ENCODE peak calls at places on chromosomes 5 and 9, in eight cellular contexts. One of them, this sample, is unnamed.

GRCh38 chr5:6188344-6188743 is 190.0 kb downstream of the MED10 start:
- DNase-seq in transverse colon: no peak
- DNase-seq in anterior cingulate cortex: no peak
- DNase-seq in stimulated activated naive B cell treated with anti-CD40 and anti-IgM and Interleukin-4, amounts not matched to agents 10 μg/mL and 1 μg/mL and 100 μg/mL, for 72 hours: peak
- DNase-seq in tibial artery: no peak
- DNase-seq in activated CD8-positive, alpha-beta T cell treated with anti-CD3 and anti-CD28 coated beads for 36 hours: no peak
- DNase-seq in activated CD4-positive, alpha-beta T cell treated with anti-CD3 and anti-CD28 coated beads, Interleukin-2, amount 50 U/mL, for 48 hours: no peak
- DNase-seq in neuronal stem cell: no peak
- DNase-seq in this sample: no peak

GRCh38 chr5:17882760-17883488 is 248.7 kb downstream of the TAF11L14 start:
- DNase-seq in activated CD8-positive, alpha-beta T cell treated with anti-CD3 and anti-CD28 coated beads for 36 hours: no peak
- DNase-seq in stimulated activated naive B cell treated with anti-CD40 and anti-IgM and Interleukin-4, amounts not matched to agents 10 μg/mL and 1 μg/mL and 100 μg/mL, for 72 hours: no peak
- DNase-seq in neuronal stem cell: no peak
- DNase-seq in tibial artery: no peak
- DNase-seq in transverse colon: no peak
- DNase-seq in anterior cingulate cortex: no peak
- DNase-seq in activated CD4-positive, alpha-beta T cell treated with anti-CD3 and anti-CD28 coated beads, Interleukin-2, amount 50 U/mL, for 48 hours: no peak
- DNase-seq in this sample: no peak

GRCh38 chr5:15704397-15704947 is 204.5 kb downstream of the FBXL7 start:
- DNase-seq in stimulated activated naive B cell treated with anti-CD40 and anti-IgM and Interleukin-4, amounts not matched to agents 10 μg/mL and 1 μg/mL and 100 μg/mL, for 72 hours: no peak
- DNase-seq in anterior cingulate cortex: no peak
- DNase-seq in transverse colon: no peak
- DNase-seq in neuronal stem cell: no peak
- DNase-seq in tibial artery: no peak
- DNase-seq in activated CD8-positive, alpha-beta T cell treated with anti-CD3 and anti-CD28 coated beads for 36 hours: no peak
- DNase-seq in activated CD4-positive, alpha-beta T cell treated with anti-CD3 and anti-CD28 coated beads, Interleukin-2, amount 50 U/mL, for 48 hours: no peak
- DNase-seq in this sample: no peak

GRCh38 chr9:137070906-137071275 is 534 bp upstream of the SAPCD2 start:
- DNase-seq in transverse colon: no peak
- DNase-seq in stimulated activated naive B cell treated with anti-CD40 and anti-IgM and Interleukin-4, amounts not matched to agents 10 μg/mL and 1 μg/mL and 100 μg/mL, for 72 hours: no peak
- DNase-seq in activated CD4-positive, alpha-beta T cell treated with anti-CD3 and anti-CD28 coated beads, Interleukin-2, amount 50 U/mL, for 48 hours: no peak
- DNase-seq in tibial artery: peak
- DNase-seq in anterior cingulate cortex: peak
- DNase-seq in neuronal stem cell: no peak
- DNase-seq in activated CD8-positive, alpha-beta T cell treated with anti-CD3 and anti-CD28 coated beads for 36 hours: no peak
- DNase-seq in this sample: peak

GRCh38 chr9:124595743-124596142 is 88.5 kb upstream of the NR5A1 start:
- DNase-seq in anterior cingulate cortex: no peak
- DNase-seq in tibial artery: no peak
- DNase-seq in stimulated activated naive B cell treated with anti-CD40 and anti-IgM and Interleukin-4, amounts not matched to agents 10 μg/mL and 1 μg/mL and 100 μg/mL, for 72 hours: no peak
- DNase-seq in neuronal stem cell: no peak
- DNase-seq in activated CD4-positive, alpha-beta T cell treated with anti-CD3 and anti-CD28 coated beads, Interleukin-2, amount 50 U/mL, for 48 hours: no peak
- DNase-seq in transverse colon: peak
- DNase-seq in activated CD8-positive, alpha-beta T cell treated with anti-CD3 and anti-CD28 coated beads for 36 hours: no peak
- DNase-seq in this sample: no peak

GRCh38 chr9:111966324-111966723 is 69.7 kb downstream of the UGCG start:
- DNase-seq in activated CD8-positive, alpha-beta T cell treated with anti-CD3 and anti-CD28 coated beads for 36 hours: no peak
- DNase-seq in anterior cingulate cortex: no peak
- DNase-seq in transverse colon: no peak
- DNase-seq in neuronal stem cell: no peak
- DNase-seq in tibial artery: no peak
- DNase-seq in stimulated activated naive B cell treated with anti-CD40 and anti-IgM and Interleukin-4, amounts not matched to agents 10 μg/mL and 1 μg/mL and 100 μg/mL, for 72 hours: no peak
- DNase-seq in activated CD4-positive, alpha-beta T cell treated with anti-CD3 and anti-CD28 coated beads, Interleukin-2, amount 50 U/mL, for 48 hours: no peak
- DNase-seq in this sample: no peak

GRCh38 chr9:92607773-92608172 is 62.2 kb downstream of the IPPK start:
- DNase-seq in neuronal stem cell: no peak
- DNase-seq in tibial artery: no peak
- DNase-seq in activated CD4-positive, alpha-beta T cell treated with anti-CD3 and anti-CD28 coated beads, Interleukin-2, amount 50 U/mL, for 48 hours: no peak
- DNase-seq in transverse colon: no peak
- DNase-seq in anterior cingulate cortex: no peak
- DNase-seq in stimulated activated naive B cell treated with anti-CD40 and anti-IgM and Interleukin-4, amounts not matched to agents 10 μg/mL and 1 μg/mL and 100 μg/mL, for 72 hours: no peak
- DNase-seq in activated CD8-positive, alpha-beta T cell treated with anti-CD3 and anti-CD28 coated beads for 36 hours: no peak
- DNase-seq in this sample: no peak

GRCh38 chr9:89815061-89815902 is 210.5 kb downstream of the GADD45G start:
- DNase-seq in anterior cingulate cortex: no peak
- DNase-seq in tibial artery: no peak
- DNase-seq in activated CD8-positive, alpha-beta T cell treated with anti-CD3 and anti-CD28 coated beads for 36 hours: no peak
- DNase-seq in stimulated activated naive B cell treated with anti-CD40 and anti-IgM and Interleukin-4, amounts not matched to agents 10 μg/mL and 1 μg/mL and 100 μg/mL, for 72 hours: no peak
- DNase-seq in transverse colon: no peak
- DNase-seq in activated CD4-positive, alpha-beta T cell treated with anti-CD3 and anti-CD28 coated beads, Interleukin-2, amount 50 U/mL, for 48 hours: no peak
- DNase-seq in neuronal stem cell: no peak
- DNase-seq in this sample: no peak

GRCh38 chr5:61167382-61167781 is 5.1 kb upstream of the SMIM15 start:
- DNase-seq in activated CD8-positive, alpha-beta T cell treated with anti-CD3 and anti-CD28 coated beads for 36 hours: peak
- DNase-seq in neuronal stem cell: no peak
- DNase-seq in activated CD4-positive, alpha-beta T cell treated with anti-CD3 and anti-CD28 coated beads, Interleukin-2, amount 50 U/mL, for 48 hours: no peak
- DNase-seq in tibial artery: no peak
- DNase-seq in anterior cingulate cortex: peak
- DNase-seq in stimulated activated naive B cell treated with anti-CD40 and anti-IgM and Interleukin-4, amounts not matched to agents 10 μg/mL and 1 μg/mL and 100 μg/mL, for 72 hours: no peak
- DNase-seq in transverse colon: peak
- DNase-seq in this sample: peak

GRCh38 chr5:149730620-149731331 is 666 bp downstream of the PPARGC1B start:
- DNase-seq in activated CD4-positive, alpha-beta T cell treated with anti-CD3 and anti-CD28 coated beads, Interleukin-2, amount 50 U/mL, for 48 hours: peak
- DNase-seq in activated CD8-positive, alpha-beta T cell treated with anti-CD3 and anti-CD28 coated beads for 36 hours: peak
- DNase-seq in stimulated activated naive B cell treated with anti-CD40 and anti-IgM and Interleukin-4, amounts not matched to agents 10 μg/mL and 1 μg/mL and 100 μg/mL, for 72 hours: peak
- DNase-seq in tibial artery: peak
- DNase-seq in anterior cingulate cortex: peak
- DNase-seq in neuronal stem cell: peak
- DNase-seq in transverse colon: peak
- DNase-seq in this sample: no peak

GRCh38 chr9:136806631-136807201 is 1.0 kb upstream of the RABL6 start:
- DNase-seq in activated CD4-positive, alpha-beta T cell treated with anti-CD3 and anti-CD28 coated beads, Interleukin-2, amount 50 U/mL, for 48 hours: no peak
- DNase-seq in activated CD8-positive, alpha-beta T cell treated with anti-CD3 and anti-CD28 coated beads for 36 hours: no peak
- DNase-seq in tibial artery: no peak
- DNase-seq in transverse colon: peak
- DNase-seq in stimulated activated naive B cell treated with anti-CD40 and anti-IgM and Interleukin-4, amounts not matched to agents 10 μg/mL and 1 μg/mL and 100 μg/mL, for 72 hours: no peak
- DNase-seq in neuronal stem cell: no peak
- DNase-seq in anterior cingulate cortex: no peak
- DNase-seq in this sample: no peak

GRCh38 chr5:55557123-55557522 is 22.4 kb upstream of the PLPP1 start:
- DNase-seq in tibial artery: no peak
- DNase-seq in activated CD8-positive, alpha-beta T cell treated with anti-CD3 and anti-CD28 coated beads for 36 hours: no peak
- DNase-seq in anterior cingulate cortex: no peak
- DNase-seq in activated CD4-positive, alpha-beta T cell treated with anti-CD3 and anti-CD28 coated beads, Interleukin-2, amount 50 U/mL, for 48 hours: no peak
- DNase-seq in neuronal stem cell: no peak
- DNase-seq in transverse colon: peak
- DNase-seq in stimulated activated naive B cell treated with anti-CD40 and anti-IgM and Interleukin-4, amounts not matched to agents 10 μg/mL and 1 μg/mL and 100 μg/mL, for 72 hours: no peak
- DNase-seq in this sample: no peak

GRCh38 chr9:37745970-37746369 is 7.6 kb upstream of the TRMT10B start:
- DNase-seq in tibial artery: no peak
- DNase-seq in transverse colon: no peak
- DNase-seq in stimulated activated naive B cell treated with anti-CD40 and anti-IgM and Interleukin-4, amounts not matched to agents 10 μg/mL and 1 μg/mL and 100 μg/mL, for 72 hours: no peak
- DNase-seq in activated CD4-positive, alpha-beta T cell treated with anti-CD3 and anti-CD28 coated beads, Interleukin-2, amount 50 U/mL, for 48 hours: no peak
- DNase-seq in anterior cingulate cortex: no peak
- DNase-seq in activated CD8-positive, alpha-beta T cell treated with anti-CD3 and anti-CD28 coated beads for 36 hours: no peak
- DNase-seq in neuronal stem cell: no peak
- DNase-seq in this sample: no peak

GRCh38 chr5:180830253-180831138 is 27.9 kb upstream of the MGAT1 start:
- DNase-seq in activated CD8-positive, alpha-beta T cell treated with anti-CD3 and anti-CD28 coated beads for 36 hours: peak
- DNase-seq in anterior cingulate cortex: peak
- DNase-seq in neuronal stem cell: no peak
- DNase-seq in activated CD4-positive, alpha-beta T cell treated with anti-CD3 and anti-CD28 coated beads, Interleukin-2, amount 50 U/mL, for 48 hours: peak
- DNase-seq in tibial artery: peak
- DNase-seq in transverse colon: peak
- DNase-seq in stimulated activated naive B cell treated with anti-CD40 and anti-IgM and Interleukin-4, amounts not matched to agents 10 μg/mL and 1 μg/mL and 100 μg/mL, for 72 hours: peak
- DNase-seq in this sample: peak

GRCh38 chr9:4084440-4084818 is 215.4 kb downstream of the GLIS3 start:
- DNase-seq in stimulated activated naive B cell treated with anti-CD40 and anti-IgM and Interleukin-4, amounts not matched to agents 10 μg/mL and 1 μg/mL and 100 μg/mL, for 72 hours: no peak
- DNase-seq in anterior cingulate cortex: peak
- DNase-seq in neuronal stem cell: no peak
- DNase-seq in activated CD4-positive, alpha-beta T cell treated with anti-CD3 and anti-CD28 coated beads, Interleukin-2, amount 50 U/mL, for 48 hours: no peak
- DNase-seq in activated CD8-positive, alpha-beta T cell treated with anti-CD3 and anti-CD28 coated beads for 36 hours: no peak
- DNase-seq in transverse colon: peak
- DNase-seq in tibial artery: no peak
- DNase-seq in this sample: peak

GRCh38 chr5:13378073-13378472 is 566.4 kb downstream of the DNAH5 start:
- DNase-seq in anterior cingulate cortex: no peak
- DNase-seq in activated CD8-positive, alpha-beta T cell treated with anti-CD3 and anti-CD28 coated beads for 36 hours: no peak
- DNase-seq in activated CD4-positive, alpha-beta T cell treated with anti-CD3 and anti-CD28 coated beads, Interleukin-2, amount 50 U/mL, for 48 hours: no peak
- DNase-seq in stimulated activated naive B cell treated with anti-CD40 and anti-IgM and Interleukin-4, amounts not matched to agents 10 μg/mL and 1 μg/mL and 100 μg/mL, for 72 hours: no peak
- DNase-seq in neuronal stem cell: no peak
- DNase-seq in transverse colon: no peak
- DNase-seq in tibial artery: no peak
- DNase-seq in this sample: no peak

GRCh38 chr5:93585054-93585751 is 2.2 kb downstream of the NR2F1 start:
- DNase-seq in transverse colon: no peak
- DNase-seq in neuronal stem cell: peak
- DNase-seq in activated CD8-positive, alpha-beta T cell treated with anti-CD3 and anti-CD28 coated beads for 36 hours: no peak
- DNase-seq in activated CD4-positive, alpha-beta T cell treated with anti-CD3 and anti-CD28 coated beads, Interleukin-2, amount 50 U/mL, for 48 hours: no peak
- DNase-seq in anterior cingulate cortex: no peak
- DNase-seq in tibial artery: no peak
- DNase-seq in stimulated activated naive B cell treated with anti-CD40 and anti-IgM and Interleukin-4, amounts not matched to agents 10 μg/mL and 1 μg/mL and 100 μg/mL, for 72 hours: no peak
- DNase-seq in this sample: no peak

GRCh38 chr5:93789173-93790070 is 48.0 kb upstream of the POU5F2 start:
- DNase-seq in activated CD8-positive, alpha-beta T cell treated with anti-CD3 and anti-CD28 coated beads for 36 hours: no peak
- DNase-seq in neuronal stem cell: no peak
- DNase-seq in activated CD4-positive, alpha-beta T cell treated with anti-CD3 and anti-CD28 coated beads, Interleukin-2, amount 50 U/mL, for 48 hours: no peak
- DNase-seq in tibial artery: no peak
- DNase-seq in stimulated activated naive B cell treated with anti-CD40 and anti-IgM and Interleukin-4, amounts not matched to agents 10 μg/mL and 1 μg/mL and 100 μg/mL, for 72 hours: no peak
- DNase-seq in anterior cingulate cortex: no peak
- DNase-seq in transverse colon: no peak
- DNase-seq in this sample: no peak

GRCh38 chr5:14213813-14214585 is 70.9 kb downstream of the TRIO start:
- DNase-seq in anterior cingulate cortex: no peak
- DNase-seq in transverse colon: no peak
- DNase-seq in neuronal stem cell: no peak
- DNase-seq in activated CD4-positive, alpha-beta T cell treated with anti-CD3 and anti-CD28 coated beads, Interleukin-2, amount 50 U/mL, for 48 hours: no peak
- DNase-seq in stimulated activated naive B cell treated with anti-CD40 and anti-IgM and Interleukin-4, amounts not matched to agents 10 μg/mL and 1 μg/mL and 100 μg/mL, for 72 hours: no peak
- DNase-seq in tibial artery: no peak
- DNase-seq in activated CD8-positive, alpha-beta T cell treated with anti-CD3 and anti-CD28 coated beads for 36 hours: no peak
- DNase-seq in this sample: no peak

GRCh38 chr5:128826290-128826689 is 139.0 kb upstream of the SLC27A6 start:
- DNase-seq in stimulated activated naive B cell treated with anti-CD40 and anti-IgM and Interleukin-4, amounts not matched to agents 10 μg/mL and 1 μg/mL and 100 μg/mL, for 72 hours: no peak
- DNase-seq in anterior cingulate cortex: no peak
- DNase-seq in transverse colon: no peak
- DNase-seq in tibial artery: no peak
- DNase-seq in activated CD4-positive, alpha-beta T cell treated with anti-CD3 and anti-CD28 coated beads, Interleukin-2, amount 50 U/mL, for 48 hours: no peak
- DNase-seq in neuronal stem cell: no peak
- DNase-seq in activated CD8-positive, alpha-beta T cell treated with anti-CD3 and anti-CD28 coated beads for 36 hours: no peak
- DNase-seq in this sample: no peak

GRCh38 chr5:14201325-14202061 is 58.4 kb downstream of the TRIO start:
- DNase-seq in activated CD4-positive, alpha-beta T cell treated with anti-CD3 and anti-CD28 coated beads, Interleukin-2, amount 50 U/mL, for 48 hours: no peak
- DNase-seq in transverse colon: no peak
- DNase-seq in stimulated activated naive B cell treated with anti-CD40 and anti-IgM and Interleukin-4, amounts not matched to agents 10 μg/mL and 1 μg/mL and 100 μg/mL, for 72 hours: no peak
- DNase-seq in anterior cingulate cortex: no peak
- DNase-seq in activated CD8-positive, alpha-beta T cell treated with anti-CD3 and anti-CD28 coated beads for 36 hours: no peak
- DNase-seq in neuronal stem cell: no peak
- DNase-seq in tibial artery: no peak
- DNase-seq in this sample: no peak

GRCh38 chr5:179953934-179954833 is 46.5 kb upstream of the TBC1D9B start:
- DNase-seq in anterior cingulate cortex: no peak
- DNase-seq in tibial artery: no peak
- DNase-seq in activated CD4-positive, alpha-beta T cell treated with anti-CD3 and anti-CD28 coated beads, Interleukin-2, amount 50 U/mL, for 48 hours: no peak
- DNase-seq in stimulated activated naive B cell treated with anti-CD40 and anti-IgM and Interleukin-4, amounts not matched to agents 10 μg/mL and 1 μg/mL and 100 μg/mL, for 72 hours: no peak
- DNase-seq in neuronal stem cell: no peak
- DNase-seq in activated CD8-positive, alpha-beta T cell treated with anti-CD3 and anti-CD28 coated beads for 36 hours: no peak
- DNase-seq in transverse colon: no peak
- DNase-seq in this sample: no peak

GRCh38 chr5:149632311-149633251 is 51.3 kb downstream of the ARHGEF37 start:
- DNase-seq in activated CD8-positive, alpha-beta T cell treated with anti-CD3 and anti-CD28 coated beads for 36 hours: peak
- DNase-seq in neuronal stem cell: no peak
- DNase-seq in anterior cingulate cortex: no peak
- DNase-seq in stimulated activated naive B cell treated with anti-CD40 and anti-IgM and Interleukin-4, amounts not matched to agents 10 μg/mL and 1 μg/mL and 100 μg/mL, for 72 hours: no peak
- DNase-seq in transverse colon: peak
- DNase-seq in activated CD4-positive, alpha-beta T cell treated with anti-CD3 and anti-CD28 coated beads, Interleukin-2, amount 50 U/mL, for 48 hours: no peak
- DNase-seq in tibial artery: peak
- DNase-seq in this sample: no peak

GRCh38 chr9:111195779-111196178 is 134.2 kb downstream of the OR2K2 start:
- DNase-seq in transverse colon: no peak
- DNase-seq in activated CD8-positive, alpha-beta T cell treated with anti-CD3 and anti-CD28 coated beads for 36 hours: no peak
- DNase-seq in activated CD4-positive, alpha-beta T cell treated with anti-CD3 and anti-CD28 coated beads, Interleukin-2, amount 50 U/mL, for 48 hours: no peak
- DNase-seq in neuronal stem cell: no peak
- DNase-seq in stimulated activated naive B cell treated with anti-CD40 and anti-IgM and Interleukin-4, amounts not matched to agents 10 μg/mL and 1 μg/mL and 100 μg/mL, for 72 hours: no peak
- DNase-seq in tibial artery: no peak
- DNase-seq in anterior cingulate cortex: no peak
- DNase-seq in this sample: no peak

GRCh38 chr5:175056831-175057230 is 332.4 kb downstream of the MSX2 start:
- DNase-seq in stimulated activated naive B cell treated with anti-CD40 and anti-IgM and Interleukin-4, amounts not matched to agents 10 μg/mL and 1 μg/mL and 100 μg/mL, for 72 hours: no peak
- DNase-seq in transverse colon: no peak
- DNase-seq in neuronal stem cell: no peak
- DNase-seq in anterior cingulate cortex: no peak
- DNase-seq in activated CD4-positive, alpha-beta T cell treated with anti-CD3 and anti-CD28 coated beads, Interleukin-2, amount 50 U/mL, for 48 hours: no peak
- DNase-seq in tibial artery: no peak
- DNase-seq in activated CD8-positive, alpha-beta T cell treated with anti-CD3 and anti-CD28 coated beads for 36 hours: no peak
- DNase-seq in this sample: no peak

GRCh38 chr5:75656311-75657003 is 45.2 kb downstream of the ANKDD1B start:
- DNase-seq in anterior cingulate cortex: peak
- DNase-seq in activated CD4-positive, alpha-beta T cell treated with anti-CD3 and anti-CD28 coated beads, Interleukin-2, amount 50 U/mL, for 48 hours: no peak
- DNase-seq in activated CD8-positive, alpha-beta T cell treated with anti-CD3 and anti-CD28 coated beads for 36 hours: no peak
- DNase-seq in tibial artery: no peak
- DNase-seq in stimulated activated naive B cell treated with anti-CD40 and anti-IgM and Interleukin-4, amounts not matched to agents 10 μg/mL and 1 μg/mL and 100 μg/mL, for 72 hours: no peak
- DNase-seq in transverse colon: no peak
- DNase-seq in neuronal stem cell: no peak
- DNase-seq in this sample: peak

GRCh38 chr9:87580941-87581438 is 83.3 kb downstream of the DAPK1 start:
- DNase-seq in anterior cingulate cortex: no peak
- DNase-seq in activated CD8-positive, alpha-beta T cell treated with anti-CD3 and anti-CD28 coated beads for 36 hours: no peak
- DNase-seq in stimulated activated naive B cell treated with anti-CD40 and anti-IgM and Interleukin-4, amounts not matched to agents 10 μg/mL and 1 μg/mL and 100 μg/mL, for 72 hours: no peak
- DNase-seq in neuronal stem cell: no peak
- DNase-seq in tibial artery: no peak
- DNase-seq in transverse colon: no peak
- DNase-seq in activated CD4-positive, alpha-beta T cell treated with anti-CD3 and anti-CD28 coated beads, Interleukin-2, amount 50 U/mL, for 48 hours: no peak
- DNase-seq in this sample: no peak

GRCh38 chr9:97919217-97919813 is 3.0 kb downstream of the TRMO start:
- DNase-seq in stimulated activated naive B cell treated with anti-CD40 and anti-IgM and Interleukin-4, amounts not matched to agents 10 μg/mL and 1 μg/mL and 100 μg/mL, for 72 hours: no peak
- DNase-seq in anterior cingulate cortex: no peak
- DNase-seq in tibial artery: no peak
- DNase-seq in neuronal stem cell: no peak
- DNase-seq in activated CD8-positive, alpha-beta T cell treated with anti-CD3 and anti-CD28 coated beads for 36 hours: no peak
- DNase-seq in transverse colon: no peak
- DNase-seq in activated CD4-positive, alpha-beta T cell treated with anti-CD3 and anti-CD28 coated beads, Interleukin-2, amount 50 U/mL, for 48 hours: no peak
- DNase-seq in this sample: no peak

GRCh38 chr9:79924836-79925235 is 353.1 kb downstream of the TLE4 start:
- DNase-seq in activated CD4-positive, alpha-beta T cell treated with anti-CD3 and anti-CD28 coated beads, Interleukin-2, amount 50 U/mL, for 48 hours: no peak
- DNase-seq in transverse colon: no peak
- DNase-seq in neuronal stem cell: no peak
- DNase-seq in activated CD8-positive, alpha-beta T cell treated with anti-CD3 and anti-CD28 coated beads for 36 hours: no peak
- DNase-seq in tibial artery: no peak
- DNase-seq in stimulated activated naive B cell treated with anti-CD40 and anti-IgM and Interleukin-4, amounts not matched to agents 10 μg/mL and 1 μg/mL and 100 μg/mL, for 72 hours: no peak
- DNase-seq in anterior cingulate cortex: no peak
- DNase-seq in this sample: no peak